ENCODE peak calls at places on chromosome 10, in eight cellular contexts. X, T, I, P, J, Q, V and Y are unnamed samples.

GRCh38 chr10:124093076-124093773 is at the start of gene CHST15:
- DNase-seq in P (peak), I (peak), X (no peak), Q (peak), J (no peak), T (peak), V (no peak), Y (peak)

GRCh38 chr10:73940634-73941221 is 29.8 kb downstream of the PLAU start:
- DNase-seq in Q (peak), T (peak), V (peak), I (peak), J (peak), X (peak), P (peak), Y (peak)

GRCh38 chr10:86971146-86971991 is 3.1 kb downstream of the ADIRF start:
- DNase-seq in V (peak), I (no peak), P (peak), Q (peak), J (no peak), X (peak), T (peak), Y (peak)

GRCh38 chr10:86979977-86980448 is 11.7 kb downstream of the ADIRF start:
- DNase-seq in X (no peak), Q (no peak), I (no peak), P (no peak), J (no peak), T (no peak), V (no peak), Y (no peak)

GRCh38 chr10:104080762-104081161 is 4.9 kb downstream of the COL17A1 start:
- DNase-seq in V (peak), Q (no peak), I (no peak), P (no peak), J (peak), X (peak), T (peak), Y (no peak)

GRCh38 chr10:870564-871166 is 60.8 kb downstream of the LARP4B start:
- DNase-seq in P (no peak), T (no peak), X (no peak), I (no peak), V (no peak), J (no peak), Q (no peak), Y (no peak)

GRCh38 chr10:14543904-14544210 is 213.1 kb upstream of the FRMD4A start:
- DNase-seq in P (no peak), J (no peak), Q (no peak), X (no peak), T (no peak), I (no peak), V (no peak), Y (no peak)

GRCh38 chr10:112852308-112852707 is 97.7 kb upstream of the TCF7L2 start:
- DNase-seq in T (no peak), X (no peak), I (peak), J (no peak), P (no peak), Q (no peak), V (no peak), Y (no peak)

GRCh38 chr10:6936931-6937330 is 356.9 kb upstream of the PRKCQ start:
- DNase-seq in I (no peak), Q (no peak), T (no peak), V (no peak), J (no peak), X (no peak), P (no peak), Y (no peak)

GRCh38 chr10:4867520-4868356 is 41.7 kb downstream of the AKR1E2 start:
- DNase-seq in T (no peak), I (no peak), Q (no peak), P (peak), V (no peak), X (no peak), J (no peak), Y (no peak)

GRCh38 chr10:37712489-37713131 is 144.8 kb downstream of the ZNF248 start:
- DNase-seq in P (no peak), X (no peak), I (no peak), J (no peak), Q (no peak), T (no peak), V (no peak), Y (no peak)

GRCh38 chr10:44467900-44468299 is 83.0 kb upstream of the CXCL12 start:
- DNase-seq in P (no peak), X (no peak), V (no peak), I (no peak), Q (no peak), T (no peak), J (no peak), Y (no peak)

GRCh38 chr10:53840668-53841067 is 960.4 kb downstream of the PCDH15 start:
- DNase-seq in Q (no peak), X (no peak), I (no peak), T (no peak), J (no peak), P (no peak), V (no peak), Y (no peak)

GRCh38 chr10:34764347-34764991 is 50.6 kb downstream of the PARD3 start:
- DNase-seq in T (no peak), I (no peak), P (no peak), J (peak), V (no peak), Q (no peak), X (no peak), Y (no peak)

GRCh38 chr10:32169556-32169955 is 113.3 kb upstream of the KIF5B start:
- DNase-seq in Q (no peak), V (no peak), X (no peak), T (no peak), P (no peak), I (no peak), J (no peak), Y (no peak)

GRCh38 chr10:93062499-93063216 is 2.1 kb downstream of the CYP26C1 start:
- DNase-seq in V (peak), J (no peak), Q (no peak), P (peak), X (peak), T (no peak), I (no peak), Y (peak)

GRCh38 chr10:109191823-109192222 is 731.5 kb downstream of the XPNPEP1 start:
- DNase-seq in I (no peak), J (no peak), Q (no peak), T (no peak), P (no peak), X (no peak), V (no peak), Y (no peak)

GRCh38 chr10:77805676-77806075 is 120.9 kb downstream of the DLG5 start:
- DNase-seq in V (no peak), I (no peak), T (no peak), P (no peak), J (no peak), Q (no peak), X (no peak), Y (no peak)

GRCh38 chr10:119207713-119208552 is 562 bp downstream of the GRK5 start:
- DNase-seq in J (peak), Q (peak), V (peak), I (peak), T (peak), X (no peak), P (peak), Y (peak)

GRCh38 chr10:12848439-12849173 is 152.9 kb downstream of the CCDC3 start:
- DNase-seq in V (no peak), X (no peak), I (no peak), J (no peak), P (no peak), Q (no peak), T (no peak), Y (no peak)

GRCh38 chr10:15744217-15744865 is 24.6 kb upstream of the ITGA8 start:
- DNase-seq in T (peak), J (no peak), V (peak), I (no peak), P (peak), Q (no peak), X (no peak), Y (peak)

GRCh38 chr10:117133273-117134083 is 4.6 kb downstream of the VAX1 start:
- DNase-seq in Q (no peak), T (no peak), V (no peak), I (no peak), P (no peak), X (no peak), J (no peak), Y (no peak)

GRCh38 chr10:70832852-70833542 is 17.2 kb downstream of the SGPL1 start:
- DNase-seq in P (no peak), T (peak), I (no peak), V (peak), X (no peak), J (no peak), Q (no peak), Y (no peak)

GRCh38 chr10:111076191-111076681 is 593 bp upstream of the ADRA2A start:
- DNase-seq in V (peak), X (peak), I (peak), T (no peak), Q (peak), P (peak), J (peak), Y (peak)

GRCh38 chr10:52752261-52752660 is 20.3 kb downstream of the MBL2 start:
- DNase-seq in Q (no peak), T (no peak), I (no peak), X (no peak), J (no peak), V (no peak), P (no peak), Y (no peak)

GRCh38 chr10:125550362-125550761 is 132.6 kb downstream of the TEX36 start:
- DNase-seq in P (no peak), V (no peak), Q (no peak), T (no peak), J (no peak), I (no peak), X (no peak), Y (no peak)

GRCh38 chr10:72953687-72954086 is 919 bp downstream of the PLA2G12B start:
- DNase-seq in I (no peak), Q (no peak), P (peak), X (no peak), T (no peak), V (no peak), J (no peak), Y (no peak)

GRCh38 chr10:17795807-17796596 is 13.1 kb upstream of the MRC1 start:
- DNase-seq in V (no peak), I (no peak), P (no peak), T (no peak), J (no peak), X (no peak), Q (no peak), Y (no peak)

GRCh38 chr10:69730251-69731156 is 71.2 kb upstream of the COL13A1 start:
- DNase-seq in Q (no peak), P (no peak), J (no peak), V (no peak), T (no peak), I (peak), X (no peak), Y (no peak)

GRCh38 chr10:13396369-13396768 is 48.3 kb upstream of the SEPHS1 start:
- DNase-seq in T (no peak), J (no peak), I (no peak), P (no peak), Q (no peak), V (peak), X (no peak), Y (no peak)

GRCh38 chr10:22655312-22655973 is 58.9 kb downstream of the PIP4K2A start:
- DNase-seq in T (peak), I (no peak), P (no peak), Q (peak), J (no peak), X (peak), V (peak), Y (peak)

GRCh38 chr10:97574374-97575100 is 2.0 kb downstream of the ANKRD2 start:
- DNase-seq in J (peak), T (peak), P (peak), X (no peak), Q (peak), I (no peak), V (peak), Y (no peak)

GRCh38 chr10:93206652-93207051 is 133.0 kb downstream of the CYP26A1 start:
- DNase-seq in X (no peak), I (no peak), V (no peak), Q (no peak), P (peak), T (no peak), J (no peak), Y (no peak)

GRCh38 chr10:118662228-118663035 is 67.0 kb upstream of the PRLHR start:
- DNase-seq in P (no peak), I (no peak), J (no peak), Q (no peak), T (no peak), V (no peak), X (peak), Y (no peak)

GRCh38 chr10:79378647-79379511 is 31.6 kb downstream of the PPIF start:
- DNase-seq in X (no peak), I (no peak), Q (no peak), J (no peak), V (no peak), T (no peak), P (no peak), Y (no peak)

GRCh38 chr10:58240531-58240930 is 27.2 kb downstream of the IPMK start:
- DNase-seq in I (no peak), X (no peak), V (peak), Q (no peak), T (no peak), J (no peak), P (no peak), Y (no peak)

GRCh38 chr10:100370976-100371706 is 24.1 kb downstream of the SCD start:
- DNase-seq in P (peak), Q (peak), V (peak), X (peak), J (no peak), I (peak), T (peak), Y (peak)